ENCODE peak calls at places on chromosomes 16 and 17, in nine cellular contexts. One of them, this sample, is unnamed.

GRCh38 chr16:70726869-70727494 is 41.1 kb upstream of the MTSS2 start:
- DNase-seq in IMR-90: no peak
- DNase-seq in colonic mucosa: no peak
- DNase-seq in pancreas: no peak
- DNase-seq in mesenchymal stem cell: no peak
- DNase-seq in right lobe of liver: no peak
- DNase-seq in cardiac muscle cell: peak; percentile 69
- DNase-seq in fibroblast of lung: no peak
- DNase-seq in CD8-positive, alpha-beta memory T cell: no peak
- DNase-seq in this sample: no peak

GRCh38 chr16:4733747-4734062 is 366 bp downstream of the ANKS3 start:
- DNase-seq in mesenchymal stem cell: no peak
- DNase-seq in cardiac muscle cell: no peak
- DNase-seq in pancreas: no peak
- DNase-seq in colonic mucosa: no peak
- DNase-seq in CD8-positive, alpha-beta memory T cell: no peak
- DNase-seq in fibroblast of lung: peak; percentile 6
- DNase-seq in IMR-90: no peak
- DNase-seq in right lobe of liver: no peak
- DNase-seq in this sample: no peak

GRCh38 chr17:80539022-80539421 is 5.6 kb upstream of the RPTOR start:
- DNase-seq in IMR-90: no peak
- DNase-seq in right lobe of liver: no peak
- DNase-seq in fibroblast of lung: no peak
- DNase-seq in pancreas: no peak
- DNase-seq in CD8-positive, alpha-beta memory T cell: no peak
- DNase-seq in mesenchymal stem cell: no peak
- DNase-seq in cardiac muscle cell: no peak
- DNase-seq in colonic mucosa: no peak
- DNase-seq in this sample: no peak

GRCh38 chr17:81398170-81398854 is 3.1 kb downstream of the BAHCC1 start:
- DNase-seq in colonic mucosa: peak; percentile 71
- DNase-seq in mesenchymal stem cell: peak; percentile 70
- DNase-seq in IMR-90: peak; percentile 49
- DNase-seq in fibroblast of lung: peak; percentile 70
- DNase-seq in cardiac muscle cell: peak; percentile 73
- DNase-seq in pancreas: no peak
- DNase-seq in right lobe of liver: no peak
- DNase-seq in CD8-positive, alpha-beta memory T cell: no peak
- DNase-seq in this sample: no peak

GRCh38 chr16:8137581-8137980 is 452.7 kb downstream of the TMEM114 start:
- DNase-seq in cardiac muscle cell: no peak
- DNase-seq in CD8-positive, alpha-beta memory T cell: no peak
- DNase-seq in IMR-90: no peak
- DNase-seq in pancreas: no peak
- DNase-seq in right lobe of liver: no peak
- DNase-seq in colonic mucosa: no peak
- DNase-seq in mesenchymal stem cell: no peak
- DNase-seq in fibroblast of lung: no peak
- DNase-seq in this sample: no peak

GRCh38 chr16:2838928-2839327 is 8.8 kb downstream of the ZG16B start:
- DNase-seq in colonic mucosa: peak; percentile 65
- DNase-seq in pancreas: peak; percentile 70
- DNase-seq in mesenchymal stem cell: peak; percentile 77
- DNase-seq in fibroblast of lung: peak; percentile 84
- DNase-seq in cardiac muscle cell: peak; percentile 86
- DNase-seq in CD8-positive, alpha-beta memory T cell: peak; percentile 33
- DNase-seq in right lobe of liver: no peak
- DNase-seq in IMR-90: peak; percentile 89
- DNase-seq in this sample: peak; percentile 73

GRCh38 chr17:524570-524969 is 172.0 kb upstream of the RPH3AL start:
- DNase-seq in cardiac muscle cell: no peak
- DNase-seq in CD8-positive, alpha-beta memory T cell: no peak
- DNase-seq in right lobe of liver: no peak
- DNase-seq in colonic mucosa: no peak
- DNase-seq in fibroblast of lung: no peak
- DNase-seq in pancreas: no peak
- DNase-seq in IMR-90: no peak
- DNase-seq in mesenchymal stem cell: no peak
- DNase-seq in this sample: no peak

GRCh38 chr16:82598766-82599165 is 28.0 kb upstream of the CDH13 start:
- DNase-seq in pancreas: no peak
- DNase-seq in mesenchymal stem cell: no peak
- DNase-seq in CD8-positive, alpha-beta memory T cell: no peak
- DNase-seq in colonic mucosa: no peak
- DNase-seq in IMR-90: no peak
- DNase-seq in right lobe of liver: no peak
- DNase-seq in cardiac muscle cell: no peak
- DNase-seq in fibroblast of lung: no peak
- DNase-seq in this sample: no peak

GRCh38 chr17:60323754-60324153 is 68.2 kb downstream of the USP32 start:
- DNase-seq in CD8-positive, alpha-beta memory T cell: no peak
- DNase-seq in fibroblast of lung: no peak
- DNase-seq in pancreas: no peak
- DNase-seq in mesenchymal stem cell: no peak
- DNase-seq in IMR-90: no peak
- DNase-seq in right lobe of liver: no peak
- DNase-seq in cardiac muscle cell: no peak
- DNase-seq in colonic mucosa: no peak
- DNase-seq in this sample: no peak

GRCh38 chr17:69282002-69282401 is 44.9 kb downstream of the ABCA5 start:
- DNase-seq in mesenchymal stem cell: no peak
- DNase-seq in cardiac muscle cell: no peak
- DNase-seq in fibroblast of lung: no peak
- DNase-seq in CD8-positive, alpha-beta memory T cell: no peak
- DNase-seq in pancreas: no peak
- DNase-seq in right lobe of liver: no peak
- DNase-seq in colonic mucosa: no peak
- DNase-seq in IMR-90: no peak
- DNase-seq in this sample: no peak

DNA sequence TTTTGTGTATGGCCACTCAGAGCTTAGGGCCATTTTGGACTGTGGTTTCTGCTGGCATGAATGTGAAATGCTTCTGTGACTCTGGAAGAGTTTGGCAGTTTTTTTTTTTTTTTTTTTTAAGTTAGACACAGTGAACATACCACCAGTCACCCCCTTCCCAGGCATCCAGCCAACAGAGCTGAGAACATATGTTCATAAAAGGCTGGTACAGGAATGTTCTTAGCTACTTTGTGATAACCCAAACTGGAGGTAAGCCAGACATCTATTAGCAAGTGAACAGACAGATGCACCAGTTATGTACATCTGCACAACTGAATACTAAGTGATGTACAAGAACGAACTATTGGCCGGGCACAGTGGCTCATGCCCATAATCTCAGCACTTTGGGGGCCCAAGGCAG is 92.7 kb downstream of the ABCC1 start:
- DNase-seq in cardiac muscle cell: peak; percentile 95
- DNase-seq in CD8-positive, alpha-beta memory T cell: no peak
- DNase-seq in pancreas: no peak
- DNase-seq in colonic mucosa: no peak
- DNase-seq in IMR-90: peak; percentile 88
- DNase-seq in mesenchymal stem cell: peak; percentile 18
- DNase-seq in fibroblast of lung: peak; percentile 91
- DNase-seq in right lobe of liver: no peak
- DNase-seq in this sample: no peak
- H3K36me3 ChIP-seq in cardiac muscle cell: peaks cover 17% of the 10 kb centered on the region
- H3K36me3 ChIP-seq in CD8-positive, alpha-beta memory T cell: peaks cover 43% of the 10 kb centered on the region
- H3K36me3 ChIP-seq in pancreas: peaks cover 7% of the 10 kb centered on the region
- H3K36me3 ChIP-seq in colonic mucosa: peaks cover 7% of the 10 kb centered on the region
- H3K36me3 ChIP-seq in IMR-90: peaks cover 80% of the 10 kb centered on the region
- H3K36me3 ChIP-seq in mesenchymal stem cell: peaks cover 73% of the 10 kb centered on the region
- H3K36me3 ChIP-seq in fibroblast of lung: peaks cover 43% of the 10 kb centered on the region
- H3K36me3 ChIP-seq in right lobe of liver: no peaks in the 10 kb centered on the region
- H3K36me3 ChIP-seq in this sample: no peaks in the 10 kb centered on the region

GRCh38 chr16:22252317-22252716 is 44.9 kb upstream of the POLR3E start:
- DNase-seq in IMR-90: no peak
- DNase-seq in mesenchymal stem cell: no peak
- DNase-seq in colonic mucosa: no peak
- DNase-seq in fibroblast of lung: no peak
- DNase-seq in pancreas: no peak
- DNase-seq in cardiac muscle cell: no peak
- DNase-seq in CD8-positive, alpha-beta memory T cell: no peak
- DNase-seq in right lobe of liver: no peak
- DNase-seq in this sample: peak; percentile 8
- H3K36me3 ChIP-seq in IMR-90: peaks cover 47% of the 10 kb centered on the region
- H3K36me3 ChIP-seq in mesenchymal stem cell: peaks cover 82% of the 10 kb centered on the region
- H3K36me3 ChIP-seq in colonic mucosa: peaks cover 9% of the 10 kb centered on the region
- H3K36me3 ChIP-seq in fibroblast of lung: peaks cover 17% of the 10 kb centered on the region
- H3K36me3 ChIP-seq in pancreas: peaks cover 47% of the 10 kb centered on the region
- H3K36me3 ChIP-seq in cardiac muscle cell: peaks cover 17% of the 10 kb centered on the region
- H3K36me3 ChIP-seq in CD8-positive, alpha-beta memory T cell: peaks cover 19% of the 10 kb centered on the region
- H3K36me3 ChIP-seq in right lobe of liver: no peaks in the 10 kb centered on the region
- H3K36me3 ChIP-seq in this sample: peaks cover 5% of the 10 kb centered on the region

GRCh38 chr17:31878703-31879073 is 19.6 kb upstream of the COPRS start:
- DNase-seq in IMR-90: no peak
- DNase-seq in mesenchymal stem cell: no peak
- DNase-seq in pancreas: no peak
- DNase-seq in colonic mucosa: no peak
- DNase-seq in fibroblast of lung: no peak
- DNase-seq in CD8-positive, alpha-beta memory T cell: no peak
- DNase-seq in right lobe of liver: no peak
- DNase-seq in cardiac muscle cell: no peak
- DNase-seq in this sample: no peak
- H3K36me3 ChIP-seq in IMR-90: peaks cover 57% of the 10 kb centered on the region
- H3K36me3 ChIP-seq in mesenchymal stem cell: peaks cover 87% of the 10 kb centered on the region
- H3K36me3 ChIP-seq in pancreas: peaks cover 73% of the 10 kb centered on the region
- H3K36me3 ChIP-seq in colonic mucosa: peaks cover 9% of the 10 kb centered on the region
- H3K36me3 ChIP-seq in fibroblast of lung: peaks cover 7% of the 10 kb centered on the region
- H3K36me3 ChIP-seq in CD8-positive, alpha-beta memory T cell: peaks cover 22% of the 10 kb centered on the region
- H3K36me3 ChIP-seq in right lobe of liver: no peaks in the 10 kb centered on the region
- H3K36me3 ChIP-seq in cardiac muscle cell: peaks cover 51% of the 10 kb centered on the region
- H3K36me3 ChIP-seq in this sample: peaks cover 3% of the 10 kb centered on the region

GRCh38 chr16:65200374-65200773 is 78.5 kb upstream of the CDH11 start:
- DNase-seq in CD8-positive, alpha-beta memory T cell: no peak
- DNase-seq in mesenchymal stem cell: no peak
- DNase-seq in cardiac muscle cell: no peak
- DNase-seq in IMR-90: no peak
- DNase-seq in fibroblast of lung: no peak
- DNase-seq in pancreas: no peak
- DNase-seq in right lobe of liver: no peak
- DNase-seq in colonic mucosa: no peak
- DNase-seq in this sample: no peak

GRCh38 chr16:65196696-65197095 is 74.8 kb upstream of the CDH11 start:
- DNase-seq in colonic mucosa: no peak
- DNase-seq in pancreas: no peak
- DNase-seq in IMR-90: no peak
- DNase-seq in CD8-positive, alpha-beta memory T cell: no peak
- DNase-seq in right lobe of liver: no peak
- DNase-seq in mesenchymal stem cell: no peak
- DNase-seq in cardiac muscle cell: no peak
- DNase-seq in fibroblast of lung: no peak
- DNase-seq in this sample: no peak

GRCh38 chr16:65202461-65202860 is 80.6 kb upstream of the CDH11 start:
- DNase-seq in pancreas: no peak
- DNase-seq in cardiac muscle cell: no peak
- DNase-seq in fibroblast of lung: peak; percentile 80
- DNase-seq in CD8-positive, alpha-beta memory T cell: no peak
- DNase-seq in colonic mucosa: no peak
- DNase-seq in IMR-90: peak; percentile 79
- DNase-seq in right lobe of liver: no peak
- DNase-seq in mesenchymal stem cell: peak; percentile 43
- DNase-seq in this sample: no peak

GRCh38 chr16:65200857-65201256 is 79.0 kb upstream of the CDH11 start:
- DNase-seq in CD8-positive, alpha-beta memory T cell: no peak
- DNase-seq in pancreas: no peak
- DNase-seq in colonic mucosa: no peak
- DNase-seq in mesenchymal stem cell: peak; percentile 31
- DNase-seq in cardiac muscle cell: peak; percentile 89
- DNase-seq in IMR-90: peak; percentile 30
- DNase-seq in right lobe of liver: no peak
- DNase-seq in fibroblast of lung: peak; percentile 6
- DNase-seq in this sample: no peak

GRCh38 chr16:65201446-65202010 is 79.7 kb upstream of the CDH11 start:
- DNase-seq in fibroblast of lung: no peak
- DNase-seq in IMR-90: peak; percentile 19
- DNase-seq in cardiac muscle cell: peak; percentile 41
- DNase-seq in CD8-positive, alpha-beta memory T cell: no peak
- DNase-seq in right lobe of liver: no peak
- DNase-seq in colonic mucosa: no peak
- DNase-seq in mesenchymal stem cell: no peak
- DNase-seq in pancreas: no peak
- DNase-seq in this sample: no peak
- H3K36me3 ChIP-seq in fibroblast of lung: no peaks in the 10 kb centered on the region
- H3K36me3 ChIP-seq in IMR-90: no peaks in the 10 kb centered on the region
- H3K36me3 ChIP-seq in cardiac muscle cell: no peaks in the 10 kb centered on the region
- H3K36me3 ChIP-seq in CD8-positive, alpha-beta memory T cell: no peaks in the 10 kb centered on the region
- H3K36me3 ChIP-seq in right lobe of liver: no peaks in the 10 kb centered on the region
- H3K36me3 ChIP-seq in colonic mucosa: no peaks in the 10 kb centered on the region
- H3K36me3 ChIP-seq in mesenchymal stem cell: no peaks in the 10 kb centered on the region
- H3K36me3 ChIP-seq in pancreas: no peaks in the 10 kb centered on the region
- H3K36me3 ChIP-seq in this sample: no peaks in the 10 kb centered on the region

GRCh38 chr17:57284984-57285646 is 28.8 kb downstream of the MSI2 start:
- DNase-seq in CD8-positive, alpha-beta memory T cell: no peak
- DNase-seq in IMR-90: no peak
- DNase-seq in mesenchymal stem cell: no peak
- DNase-seq in cardiac muscle cell: no peak
- DNase-seq in right lobe of liver: no peak
- DNase-seq in pancreas: no peak
- DNase-seq in fibroblast of lung: peak; percentile 63
- DNase-seq in colonic mucosa: no peak
- DNase-seq in this sample: no peak
- H3K36me3 ChIP-seq in CD8-positive, alpha-beta memory T cell: no peaks in the 10 kb centered on the region
- H3K36me3 ChIP-seq in IMR-90: peaks cover 5% of the 10 kb centered on the region
- H3K36me3 ChIP-seq in mesenchymal stem cell: no peaks in the 10 kb centered on the region
- H3K36me3 ChIP-seq in cardiac muscle cell: no peaks in the 10 kb centered on the region
- H3K36me3 ChIP-seq in right lobe of liver: no peaks in the 10 kb centered on the region
- H3K36me3 ChIP-seq in pancreas: no peaks in the 10 kb centered on the region
- H3K36me3 ChIP-seq in fibroblast of lung: no peaks in the 10 kb centered on the region
- H3K36me3 ChIP-seq in colonic mucosa: no peaks in the 10 kb centered on the region
- H3K36me3 ChIP-seq in this sample: peaks cover 2% of the 10 kb centered on the region

This sample was measured in Caco-2.